ENCODE peak calls at places on chromosomes 4 and X, in four cellular contexts. P is cardiac muscle cell, B is cerebellar cortex, X is EH. R is an unnamed sample.

GRCh38 chr4:44623687-44624086 is 27.7 kb downstream of the YIPF7 start:
- DNase-seq in P (no peak), B (no peak), X (no peak), R (no peak)

GRCh38 chr4:18366762-18367358 is 345.3 kb upstream of the LCORL start:
- DNase-seq in P (peak; percentile 51), B (peak; percentile 17), X (peak; percentile 27), R (peak; percentile 39)

GRCh38 chrX:119692241-119693031 is 532 bp downstream of the SEPTIN6 start:
- DNase-seq in P (peak; percentile 54), B (peak; percentile 57), X (peak; percentile 52), R (peak; percentile 67)

GRCh38 chr4:130077275-130077674 is 981.3 kb downstream of the C4orf33 start:
- DNase-seq in P (no peak), B (no peak), X (peak; percentile 13), R (no peak)

GRCh38 chr4:188680004-188680666 is 540.9 kb downstream of the TRIML1 start:
- DNase-seq in P (no peak), B (no peak), X (no peak), R (no peak)

GRCh38 chr4:472881-473574 is 25.9 kb downstream of the ZNF721 start:
- DNase-seq in P (peak; percentile 15), B (no peak), X (peak; percentile 16), R (peak; percentile 88)

GRCh38 chrX:153549231-153549630 is 31.8 kb downstream of the ATP2B3 start:
- DNase-seq in P (no peak), B (peak; percentile 79), X (no peak), R (no peak)

GRCh38 chr4:40656221-40656863 is 26.7 kb upstream of the RBM47 start:
- DNase-seq in P (no peak), B (no peak), X (no peak), R (peak; percentile 84)

GRCh38 chr4:7429601-7430078 is 5.1 kb downstream of the PSAPL1 start:
- DNase-seq in P (no peak), B (no peak), X (no peak), R (no peak)

GRCh38 chr4:903066-904046 is 28.8 kb downstream of the GAK start:
- DNase-seq in P (no peak), B (no peak), X (no peak), R (no peak)

R was measured in OCI-LY7.